ENCODE peak calls at places on chromosome 9, in five cellular contexts. Y, W, M, K and L are unnamed samples.

GRCh38 chr9:34382054-34382453 is 5.4 kb upstream of the MYORG start:
- DNase-seq in Y (no peak), W (no peak), M (no peak), K (no peak), L (no peak)

GRCh38 chr9:128677787-128678186 is 11.2 kb upstream of the SET start:
- DNase-seq in Y (no peak), W (no peak), M (no peak), K (no peak), L (no peak)

GRCh38 chr9:8880031-8880430 is 1080.5 kb upstream of the DMAC1 start:
- DNase-seq in Y (no peak), W (no peak), M (no peak), K (no peak), L (no peak)

GRCh38 chr9:112445196-112445595 is 41.4 kb upstream of the KIAA1958 start:
- DNase-seq in Y (no peak), W (no peak), M (no peak), K (no peak), L (no peak)

GRCh38 chr9:16328349-16328748 is 542.1 kb downstream of the BNC2 start:
- DNase-seq in Y (no peak), W (no peak), M (no peak), K (no peak), L (no peak)

GRCh38 chr9:115008536-115008935 is 78.1 kb upstream of the TNFSF8 start:
- DNase-seq in Y (no peak), W (no peak), M (no peak), K (no peak), L (no peak)

GRCh38 chr9:121721770-121722169 is 70.3 kb downstream of the DAB2IP start:
- DNase-seq in Y (no peak), W (no peak), M (no peak), K (no peak), L (no peak)

GRCh38 chr9:85508616-85509015 is 233.1 kb downstream of the AGTPBP1 start:
- DNase-seq in Y (no peak), W (no peak), M (no peak), K (no peak), L (no peak)

GRCh38 chr9:81417299-81417675 is 272.1 kb downstream of the TLE1 start:
- DNase-seq in Y (no peak), W (no peak), M (no peak), K (no peak), L (no peak)

GRCh38 chr9:1047605-1048235 is 2.4 kb upstream of the DMRT2 start:
- DNase-seq in Y (peak), W (no peak), M (no peak), K (no peak), L (no peak)

GRCh38 chr9:105147095-105147871 is 97.2 kb upstream of the SLC44A1 start:
- DNase-seq in Y (no peak), W (no peak), M (no peak), K (no peak), L (no peak)

GRCh38 chr9:74094766-74095165 is 402.4 kb upstream of the RORB start:
- DNase-seq in Y (no peak), W (no peak), M (no peak), K (no peak), L (no peak)

GRCh38 chr9:137157618-137158502 is 12.0 kb downstream of the LRRC26 start:
- DNase-seq in Y (no peak), W (no peak), M (no peak), K (no peak), L (no peak)

GRCh38 chr9:126366366-126367011 is 39.9 kb downstream of the MVB12B start:
- DNase-seq in Y (no peak), W (no peak), M (no peak), K (peak), L (no peak)

GRCh38 chr9:91896513-91897121 is 53.4 kb downstream of the ROR2 start:
- DNase-seq in Y (peak), W (no peak), M (no peak), K (no peak), L (no peak)

GRCh38 chr9:120524852-120525251 is 55.1 kb downstream of the CDK5RAP2 start:
- DNase-seq in Y (no peak), W (no peak), M (no peak), K (no peak), L (no peak)

GRCh38 chr9:99162759-99163364 is 57.9 kb downstream of the TGFBR1 start:
- DNase-seq in Y (no peak), W (no peak), M (no peak), K (no peak), L (no peak)

GRCh38 chr9:99004115-99004514 is 60.4 kb downstream of the COL15A1 start:
- DNase-seq in Y (no peak), W (no peak), M (no peak), K (no peak), L (no peak)

GRCh38 chr9:36995927-36996471 is 38.1 kb downstream of the PAX5 start:
- DNase-seq in Y (peak), W (peak), M (peak), K (peak), L (no peak)

GRCh38 chr9:122095010-122095767 is 2.1 kb upstream of the TTLL11 start:
- DNase-seq in Y (peak), W (peak), M (peak), K (no peak), L (no peak)

GRCh38 chr9:131747352-131747751 is 7.5 kb upstream of the RAPGEF1 start:
- DNase-seq in Y (peak), W (no peak), M (no peak), K (no peak), L (no peak)

GRCh38 chr9:22683393-22684075 is 236.9 kb downstream of the DMRTA1 start:
- DNase-seq in Y (no peak), W (no peak), M (no peak), K (no peak), L (no peak)

GRCh38 chr9:124210697-124211096 is 47.1 kb upstream of the NEK6 start:
- DNase-seq in Y (no peak), W (no peak), M (no peak), K (no peak), L (peak)

GRCh38 chr9:96029722-96030515 is 154.4 kb downstream of the ERCC6L2 start:
- DNase-seq in Y (no peak), W (no peak), M (no peak), K (no peak), L (no peak)

GRCh38 chr9:107465467-107466451 is 23.8 kb downstream of the KLF4 start:
- DNase-seq in Y (peak), W (no peak), M (peak), K (peak), L (no peak)

GRCh38 chr9:22529426-22530199 is 83.0 kb downstream of the DMRTA1 start:
- DNase-seq in Y (no peak), W (no peak), M (no peak), K (no peak), L (no peak)

GRCh38 chr9:88932766-88933165 is 58.5 kb upstream of the S1PR3 start:
- DNase-seq in Y (no peak), W (no peak), M (no peak), K (no peak), L (no peak)

GRCh38 chr9:88464851-88465250 is 70.1 kb upstream of the NXNL2 start:
- DNase-seq in Y (no peak), W (no peak), M (no peak), K (no peak), L (no peak)

GRCh38 chr9:93908591-93909241 is 46.4 kb downstream of the BARX1 start:
- DNase-seq in Y (peak), W (no peak), M (no peak), K (no peak), L (no peak)

GRCh38 chr9:121369595-121370265 is at the start of gene STOM:
- DNase-seq in Y (peak), W (peak), M (no peak), K (no peak), L (no peak)

GRCh38 chr9:94990897-94991561 is 264.5 kb downstream of the AOPEP start:
- DNase-seq in Y (no peak), W (no peak), M (no peak), K (no peak), L (no peak)

GRCh38 chr9:94993821-94994165 is 267.3 kb downstream of the AOPEP start:
- DNase-seq in Y (no peak), W (no peak), M (no peak), K (no peak), L (no peak)

GRCh38 chr9:94995294-94995693 is 268.8 kb downstream of the AOPEP start:
- DNase-seq in Y (no peak), W (no peak), M (no peak), K (no peak), L (no peak)

GRCh38 chr9:94991961-94992907 is 265.7 kb downstream of the AOPEP start:
- DNase-seq in Y (no peak), W (no peak), M (no peak), K (no peak), L (no peak)

GRCh38 chr9:94993141-94993820 is 266.8 kb downstream of the AOPEP start:
- DNase-seq in Y (peak), W (no peak), M (no peak), K (no peak), L (no peak)
- H3K27ac ChIP-seq in Y (peak), W (no peak), M (no peak), K (no peak), L (no peak)

GRCh38 chr9:13586726-13587392 is 307.4 kb upstream of the MPDZ start:
- DNase-seq in Y (no peak), W (no peak), M (no peak), K (no peak), L (no peak)

GRCh38 chr9:13587581-13587980 is 308.1 kb upstream of the MPDZ start:
- DNase-seq in Y (no peak), W (no peak), M (no peak), K (peak), L (no peak)

GRCh38 chr9:13589044-13589737 is 309.7 kb upstream of the MPDZ start:
- DNase-seq in Y (no peak), W (no peak), M (no peak), K (no peak), L (no peak)

DNA sequence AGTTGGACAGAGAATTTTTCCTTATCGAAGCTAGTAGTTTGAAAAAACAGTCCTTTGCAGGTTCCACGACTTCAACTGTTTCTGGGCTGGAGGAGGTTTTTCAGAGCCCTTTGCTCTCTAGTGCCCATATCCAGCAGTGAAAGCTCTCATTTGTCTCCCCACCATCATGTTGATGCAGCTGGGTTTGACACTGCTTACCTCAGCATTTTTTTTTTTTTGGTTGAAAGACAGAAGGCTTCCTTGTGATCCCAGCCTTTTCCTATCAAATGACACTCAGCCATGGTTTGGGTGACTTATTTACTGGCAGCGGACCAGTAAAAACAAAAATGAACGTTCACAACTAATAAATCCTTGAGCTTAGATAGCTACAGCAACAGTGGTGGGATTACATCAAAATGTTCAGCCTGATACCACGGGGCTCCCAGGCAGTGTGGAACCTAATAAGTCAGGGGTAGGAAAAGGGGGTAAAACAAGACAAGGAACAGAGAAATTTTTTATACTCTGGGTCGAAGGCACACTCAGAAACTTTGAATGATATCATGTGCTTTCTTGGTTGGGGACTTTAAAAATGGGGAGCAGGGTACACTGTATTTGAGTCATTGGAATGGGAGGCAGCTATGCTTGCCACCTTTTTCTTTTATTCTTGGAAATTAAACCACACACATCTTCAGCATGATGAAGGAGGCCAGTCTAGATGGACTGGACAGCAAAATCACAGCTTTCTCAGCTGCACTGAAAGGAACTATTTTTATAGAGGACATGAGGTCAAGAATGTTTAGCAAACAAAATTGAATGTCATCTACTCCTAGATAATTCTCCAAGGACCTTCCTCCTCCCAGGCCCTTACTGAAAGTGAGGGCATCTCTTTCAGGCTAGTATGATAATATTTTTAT is 308.9 kb upstream of the MPDZ start:
- DNase-seq in Y (no peak), W (no peak), M (no peak), K (no peak), L (no peak)
- H3K27ac ChIP-seq in Y (no peak), W (no peak), M (no peak), K (peak), L (no peak)

DNA sequence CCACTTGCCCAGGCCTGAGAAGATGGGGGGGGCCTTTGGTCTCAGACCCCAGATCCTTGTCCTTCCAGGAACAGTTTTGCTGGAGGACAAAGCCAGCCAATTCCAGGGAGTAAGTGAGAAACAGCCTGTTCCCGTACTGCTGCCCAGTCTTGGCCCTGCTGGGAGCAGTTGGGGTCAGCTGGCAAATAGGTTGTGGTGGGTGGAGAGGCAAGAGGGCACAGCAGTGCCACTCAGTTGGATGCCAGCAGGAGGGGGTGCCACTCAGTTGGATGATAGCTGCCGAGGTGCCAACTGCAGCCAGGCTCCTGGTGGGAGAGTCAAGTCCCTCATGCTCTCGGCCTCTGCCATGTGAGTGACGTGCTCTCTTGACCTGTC is 136.9 kb downstream of the RGS3 start:
- DNase-seq in Y (no peak), W (no peak), M (no peak), K (peak), L (no peak)
- H3K27ac ChIP-seq in Y (no peak), W (no peak), M (no peak), K (no peak), L (no peak)

GRCh38 chr9:27765931-27766835 is 192.9 kb upstream of the C9orf72 start:
- DNase-seq in Y (no peak), W (no peak), M (no peak), K (no peak), L (no peak)

GRCh38 chr9:27770541-27770940 is 197.3 kb upstream of the C9orf72 start:
- DNase-seq in Y (no peak), W (no peak), M (no peak), K (no peak), L (no peak)

GRCh38 chr9:27768781-27769180 is 195.5 kb upstream of the C9orf72 start:
- DNase-seq in Y (no peak), W (no peak), M (no peak), K (no peak), L (no peak)

GRCh38 chr9:27771803-27772545 is 198.7 kb upstream of the C9orf72 start:
- DNase-seq in Y (no peak), W (no peak), M (no peak), K (no peak), L (no peak)
- H3K27ac ChIP-seq in Y (no peak), W (no peak), M (no peak), K (no peak), L (no peak)

GRCh38 chr9:7056237-7056636 is 298.5 kb downstream of the KDM4C start:
- DNase-seq in Y (no peak), W (no peak), M (no peak), K (no peak), L (no peak)
- H3K27ac ChIP-seq in Y (no peak), W (no peak), M (no peak), K (no peak), L (no peak)

GRCh38 chr9:4837126-4837767 is 44.5 kb downstream of the RCL1 start:
- DNase-seq in Y (no peak), W (no peak), M (no peak), K (no peak), L (no peak)
- H3K27ac ChIP-seq in Y (no peak), W (no peak), M (no peak), K (no peak), L (no peak)